ENCODE peak calls at places on chromosome 10, in four cellular contexts. One of them, this sample, is unnamed.

GRCh38 chr10:1944487-1944886 is 207.2 kb upstream of the ADARB2 start:
- DNase-seq in GM12878: no peak
- DNase-seq in SK-N-SH: no peak
- DNase-seq in sigmoid colon: no peak
- DNase-seq in this sample: no peak

GRCh38 chr10:68139451-68140272 is 30.4 kb downstream of the MYPN start:
- DNase-seq in SK-N-SH: no peak
- DNase-seq in sigmoid colon: no peak
- DNase-seq in GM12878: no peak
- DNase-seq in this sample: no peak

GRCh38 chr10:32239770-32240169 is 107.2 kb downstream of the EPC1 start:
- DNase-seq in GM12878: no peak
- DNase-seq in sigmoid colon: no peak
- DNase-seq in SK-N-SH: no peak
- DNase-seq in this sample: no peak

GRCh38 chr10:988667-989545 is 672 bp downstream of the GTPBP4 start:
- DNase-seq in SK-N-SH: no peak
- DNase-seq in GM12878: no peak
- DNase-seq in sigmoid colon: no peak
- DNase-seq in this sample: peak; percentile 24

GRCh38 chr10:4354382-4354812 is 471.6 kb upstream of the AKR1E2 start:
- DNase-seq in sigmoid colon: no peak
- DNase-seq in GM12878: no peak
- DNase-seq in SK-N-SH: no peak
- DNase-seq in this sample: no peak

GRCh38 chr10:86790394-86790793 is 34.0 kb downstream of the BMPR1A start:
- DNase-seq in SK-N-SH: no peak
- DNase-seq in GM12878: no peak
- DNase-seq in sigmoid colon: no peak
- DNase-seq in this sample: no peak

GRCh38 chr10:31864834-31865518 is 63.7 kb downstream of the ARHGAP12 start:
- DNase-seq in GM12878: no peak
- DNase-seq in SK-N-SH: no peak
- DNase-seq in sigmoid colon: no peak
- DNase-seq in this sample: no peak

GRCh38 chr10:96448021-96448457 is 65.7 kb downstream of the TLL2 start:
- DNase-seq in GM12878: peak; percentile 21
- DNase-seq in sigmoid colon: peak; percentile 74
- DNase-seq in SK-N-SH: no peak
- DNase-seq in this sample: peak; percentile 22

GRCh38 chr10:91976324-91977051 is 52.9 kb downstream of the BTAF1 start:
- DNase-seq in SK-N-SH: no peak
- DNase-seq in sigmoid colon: no peak
- DNase-seq in GM12878: no peak
- DNase-seq in this sample: no peak

GRCh38 chr10:29537799-29538198 is 97.0 kb downstream of the SVIL start:
- DNase-seq in SK-N-SH: no peak
- DNase-seq in sigmoid colon: peak; percentile 75
- DNase-seq in GM12878: no peak
- DNase-seq in this sample: no peak

GRCh38 chr10:131083915-131084790 is 227.4 kb downstream of the TCERG1L start:
- DNase-seq in GM12878: no peak
- DNase-seq in sigmoid colon: peak; percentile 58
- DNase-seq in SK-N-SH: no peak
- DNase-seq in this sample: no peak

GRCh38 chr10:131561897-131562296 is 250.4 kb upstream of the TCERG1L start:
- DNase-seq in sigmoid colon: no peak
- DNase-seq in GM12878: no peak
- DNase-seq in SK-N-SH: no peak
- DNase-seq in this sample: no peak

GRCh38 chr10:130025811-130026510 is 61.9 kb upstream of the EBF3 start:
- DNase-seq in SK-N-SH: no peak
- DNase-seq in sigmoid colon: no peak
- DNase-seq in GM12878: no peak
- DNase-seq in this sample: no peak

GRCh38 chr10:32981760-32982159 is 23.7 kb upstream of the ITGB1 start:
- DNase-seq in SK-N-SH: no peak
- DNase-seq in GM12878: no peak
- DNase-seq in sigmoid colon: no peak
- DNase-seq in this sample: peak; percentile 29

GRCh38 chr10:121696854-121697253 is 98.6 kb upstream of the FGFR2 start:
- DNase-seq in GM12878: no peak
- DNase-seq in SK-N-SH: peak; percentile 45
- DNase-seq in sigmoid colon: no peak
- DNase-seq in this sample: no peak

GRCh38 chr10:78211476-78212110 is 177.9 kb downstream of the RPS24 start:
- DNase-seq in SK-N-SH: peak; percentile 71
- DNase-seq in sigmoid colon: no peak
- DNase-seq in GM12878: no peak
- DNase-seq in this sample: peak; percentile 58

GRCh38 chr10:81894616-81895015 is 19.6 kb downstream of the NRG3 start:
- DNase-seq in sigmoid colon: no peak
- DNase-seq in GM12878: no peak
- DNase-seq in SK-N-SH: no peak
- DNase-seq in this sample: no peak

GRCh38 chr10:110708776-110709443 is 64.8 kb downstream of the RBM20 start:
- DNase-seq in GM12878: no peak
- DNase-seq in SK-N-SH: no peak
- DNase-seq in sigmoid colon: no peak
- DNase-seq in this sample: no peak

GRCh38 chr10:110212119-110213006 is 5.0 kb downstream of the MXI1 start:
- DNase-seq in sigmoid colon: peak; percentile 74
- DNase-seq in SK-N-SH: no peak
- DNase-seq in GM12878: no peak
- DNase-seq in this sample: no peak

GRCh38 chr10:131178521-131178920 is 133.0 kb downstream of the TCERG1L start:
- DNase-seq in SK-N-SH: no peak
- DNase-seq in sigmoid colon: peak; percentile 20
- DNase-seq in GM12878: no peak
- DNase-seq in this sample: no peak

GRCh38 chr10:71143170-71143569 is 69.2 kb upstream of the UNC5B start:
- DNase-seq in sigmoid colon: no peak
- DNase-seq in GM12878: no peak
- DNase-seq in SK-N-SH: no peak
- DNase-seq in this sample: no peak

GRCh38 chr10:26478061-26478460 is 39.9 kb downstream of the APBB1IP start:
- DNase-seq in sigmoid colon: no peak
- DNase-seq in SK-N-SH: no peak
- DNase-seq in GM12878: no peak
- DNase-seq in this sample: no peak

GRCh38 chr10:15791816-15792524 is 68.3 kb downstream of the MINDY3 start:
- DNase-seq in SK-N-SH: no peak
- DNase-seq in sigmoid colon: peak; percentile 77
- DNase-seq in GM12878: no peak
- DNase-seq in this sample: peak; percentile 23

GRCh38 chr10:78462221-78462620 is 428.6 kb downstream of the RPS24 start:
- DNase-seq in GM12878: no peak
- DNase-seq in sigmoid colon: no peak
- DNase-seq in SK-N-SH: no peak
- DNase-seq in this sample: peak; percentile 5

GRCh38 chr10:49606981-49607535 is 3.1 kb upstream of the SLC18A3 start:
- DNase-seq in GM12878: no peak
- DNase-seq in sigmoid colon: no peak
- DNase-seq in SK-N-SH: no peak
- DNase-seq in this sample: peak; percentile 46

GRCh38 chr10:31912898-31913847 is 15.5 kb downstream of the ARHGAP12 start:
- DNase-seq in GM12878: no peak
- DNase-seq in sigmoid colon: no peak
- DNase-seq in SK-N-SH: no peak
- DNase-seq in this sample: peak; percentile 36

GRCh38 chr10:111316607-111317006 is 239.8 kb downstream of the ADRA2A start:
- DNase-seq in sigmoid colon: no peak
- DNase-seq in SK-N-SH: no peak
- DNase-seq in GM12878: no peak
- DNase-seq in this sample: no peak

GRCh38 chr10:47340613-47341170 is 7.5 kb upstream of the RBP3 start:
- DNase-seq in SK-N-SH: peak; percentile 83
- DNase-seq in sigmoid colon: no peak
- DNase-seq in GM12878: peak; percentile 9
- DNase-seq in this sample: no peak

GRCh38 chr10:101563497-101564040 is 24.5 kb downstream of the POLL start:
- DNase-seq in sigmoid colon: no peak
- DNase-seq in SK-N-SH: peak; percentile 17
- DNase-seq in GM12878: no peak
- DNase-seq in this sample: no peak

GRCh38 chr10:27030060-27030459 is 70.2 kb downstream of the ANKRD26 start:
- DNase-seq in SK-N-SH: no peak
- DNase-seq in GM12878: no peak
- DNase-seq in sigmoid colon: no peak
- DNase-seq in this sample: no peak

GRCh38 chr10:51289519-51289918 is 215.2 kb downstream of the PRKG1 start:
- DNase-seq in SK-N-SH: no peak
- DNase-seq in sigmoid colon: no peak
- DNase-seq in GM12878: no peak
- DNase-seq in this sample: no peak

GRCh38 chr10:69232252-69232651 is 12.1 kb downstream of the HKDC1 start:
- DNase-seq in GM12878: no peak
- DNase-seq in sigmoid colon: no peak
- DNase-seq in SK-N-SH: no peak
- DNase-seq in this sample: no peak

GRCh38 chr10:69232736-69233135 is 12.6 kb downstream of the HKDC1 start:
- DNase-seq in SK-N-SH: no peak
- DNase-seq in sigmoid colon: no peak
- DNase-seq in GM12878: no peak
- DNase-seq in this sample: no peak

GRCh38 chr10:69230128-69230527 is 10.0 kb downstream of the HKDC1 start:
- DNase-seq in sigmoid colon: no peak
- DNase-seq in GM12878: no peak
- DNase-seq in SK-N-SH: no peak
- DNase-seq in this sample: no peak

GRCh38 chr10:69237528-69238159 is 17.5 kb downstream of the HKDC1 start:
- DNase-seq in sigmoid colon: peak; percentile 93
- DNase-seq in GM12878: no peak
- DNase-seq in SK-N-SH: peak; percentile 87
- DNase-seq in this sample: peak; percentile 93

GRCh38 chr10:69234447-69234846 is 14.3 kb downstream of the HKDC1 start:
- DNase-seq in SK-N-SH: no peak
- DNase-seq in GM12878: no peak
- DNase-seq in sigmoid colon: no peak
- DNase-seq in this sample: no peak
- TF ChIP-seq EP300 in SK-N-SH: no peak
- TF ChIP-seq EP300 in GM12878: no peak
- TF ChIP-seq EP300 in sigmoid colon: no peak
- TF ChIP-seq EP300 in this sample: no peak

GRCh38 chr10:125145636-125146035 is 14.7 kb downstream of the CTBP2 start:
- DNase-seq in GM12878: no peak
- DNase-seq in sigmoid colon: no peak
- DNase-seq in SK-N-SH: no peak
- DNase-seq in this sample: no peak

GRCh38 chr10:125149278-125150047 is 10.9 kb downstream of the CTBP2 start:
- DNase-seq in sigmoid colon: peak; percentile 90
- DNase-seq in GM12878: no peak
- DNase-seq in SK-N-SH: no peak
- DNase-seq in this sample: peak; percentile 63

GRCh38 chr10:125148576-125148975 is 11.8 kb downstream of the CTBP2 start:
- DNase-seq in SK-N-SH: no peak
- DNase-seq in sigmoid colon: no peak
- DNase-seq in GM12878: no peak
- DNase-seq in this sample: no peak

GRCh38 chr10:125146791-125147604 is 13.4 kb downstream of the CTBP2 start:
- DNase-seq in SK-N-SH: no peak
- DNase-seq in sigmoid colon: no peak
- DNase-seq in GM12878: no peak
- DNase-seq in this sample: no peak

GRCh38 chr10:125148021-125148439 is 12.3 kb downstream of the CTBP2 start:
- DNase-seq in GM12878: no peak
- DNase-seq in sigmoid colon: peak; percentile 86
- DNase-seq in SK-N-SH: no peak
- DNase-seq in this sample: no peak
- H3K27ac ChIP-seq in GM12878: no peak overlapping the region
- H3K27ac ChIP-seq in sigmoid colon: peak overlapping the region; percentile 97
- H3K27ac ChIP-seq in SK-N-SH: no peak overlapping the region
- H3K27ac ChIP-seq in this sample: peak overlapping the region; percentile 41

DNA sequence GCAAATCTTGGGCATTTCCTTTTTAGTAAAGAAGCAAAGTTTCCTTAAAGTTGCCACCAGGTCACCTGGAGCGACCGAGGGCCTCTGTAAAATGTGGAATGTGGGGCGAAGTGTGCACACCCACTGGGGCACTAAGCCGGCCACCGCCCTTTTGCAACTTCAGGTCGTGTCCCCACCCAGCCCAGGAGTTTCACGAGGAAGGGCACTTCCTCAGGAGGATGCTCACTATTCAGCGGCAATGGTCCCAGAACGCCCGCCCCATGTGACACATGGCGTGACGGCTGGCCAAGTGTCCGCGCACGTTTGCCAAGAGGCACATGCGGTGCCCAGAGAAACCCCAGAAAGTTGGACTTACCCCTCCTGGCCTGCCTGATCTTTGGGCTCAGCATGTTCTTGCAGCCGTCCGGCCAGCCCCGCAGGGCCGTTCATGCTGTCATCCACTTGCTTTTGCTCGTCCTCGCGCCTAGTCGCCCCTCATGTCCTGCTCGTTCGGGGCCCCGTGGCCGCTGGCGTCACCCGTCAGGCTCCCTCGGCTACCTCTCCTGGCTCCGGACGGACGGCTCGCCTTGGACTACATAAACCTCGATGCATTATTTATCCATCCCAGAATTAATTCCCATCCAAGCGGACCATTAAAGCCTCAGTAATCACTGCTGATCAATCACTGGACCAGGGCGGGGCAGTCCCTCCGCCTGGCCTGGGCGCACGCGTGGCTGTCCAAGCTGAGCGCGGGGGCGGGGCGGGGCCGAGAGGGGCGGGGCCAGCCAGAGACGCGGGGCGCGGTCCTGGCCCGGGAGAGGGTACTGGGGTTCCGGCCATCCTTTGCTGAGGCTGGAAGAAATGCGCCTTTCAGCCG is at the start of gene ARHGAP22:
- DNase-seq in GM12878: no peak
- DNase-seq in sigmoid colon: peak; percentile 70
- DNase-seq in SK-N-SH: peak; percentile 91
- DNase-seq in this sample: peak; percentile 66
- TF ChIP-seq EP300 in GM12878: no peak
- TF ChIP-seq EP300 in sigmoid colon: no peak
- TF ChIP-seq EP300 in SK-N-SH: no peak
- TF ChIP-seq EP300 in this sample: no peak

DNA sequence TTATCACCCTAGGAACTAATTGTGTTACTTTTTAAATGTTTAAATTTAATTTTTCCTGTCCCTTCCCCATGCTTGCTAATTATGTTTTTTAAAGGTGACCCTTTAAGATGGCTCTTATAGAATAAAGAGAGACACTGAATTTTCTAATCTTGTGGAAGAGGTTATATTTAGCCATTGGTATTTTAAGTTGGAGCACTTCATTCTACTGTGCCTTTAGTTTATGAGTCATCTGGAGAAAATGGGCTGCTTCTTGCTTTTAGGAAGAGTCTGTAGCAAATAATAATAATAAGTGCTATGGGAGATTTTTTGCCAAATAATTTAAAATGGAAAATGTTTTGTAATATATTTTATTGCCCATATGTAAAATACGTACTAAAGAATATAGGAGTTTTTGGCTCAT is 139.7 kb downstream of the ADK start:
- DNase-seq in SK-N-SH: no peak
- DNase-seq in sigmoid colon: no peak
- DNase-seq in GM12878: no peak
- DNase-seq in this sample: no peak
- H3K27ac ChIP-seq in SK-N-SH: peak overlapping the region; percentile 60
- H3K27ac ChIP-seq in sigmoid colon: peak overlapping the region; percentile 64
- H3K27ac ChIP-seq in GM12878: no peak overlapping the region
- H3K27ac ChIP-seq in this sample: peak overlapping the region; percentile 62

GRCh38 chr10:69861251-69862240 is 59.8 kb downstream of the COL13A1 start:
- DNase-seq in GM12878: no peak
- DNase-seq in sigmoid colon: no peak
- DNase-seq in SK-N-SH: no peak
- DNase-seq in this sample: no peak
- TF ChIP-seq EP300 in GM12878: no peak
- TF ChIP-seq EP300 in sigmoid colon: no peak
- TF ChIP-seq EP300 in SK-N-SH: peak; percentile 80
- TF ChIP-seq EP300 in this sample: no peak